ENCODE peak calls at places on chromosomes 12 and 14, in seven cellular contexts. W is lower lobe of right lung; G is CD8-positive, alpha-beta memory T cell; E is AG09309; D is right atrium auricular region; N is neuronal stem cell; L is mucosa of descending colon. Y is an unnamed sample.

GRCh38 chr12:46531059-46531785 is 158.6 kb upstream of the SLC38A2 start:
- DNase-seq in D (no peak), W (no peak), N (no peak), L (no peak), E (no peak), G (no peak), Y (no peak)

GRCh38 chr12:4809013-4809448 is 88.8 kb downstream of the GALNT8 start:
- DNase-seq in L (no peak), W (no peak), E (no peak), G (peak; percentile 15), D (no peak), N (peak; percentile 49), Y (no peak)

GRCh38 chr12:45200497-45201043 is 15.3 kb upstream of the ANO6 start:
- DNase-seq in L (no peak), E (no peak), D (no peak), N (no peak), G (no peak), W (peak; percentile 47), Y (peak; percentile 81)

GRCh38 chr14:91317381-91318313 is 73.1 kb upstream of the GPR68 start:
- DNase-seq in N (no peak), D (peak; percentile 69), L (peak; percentile 94), W (peak; percentile 91), E (no peak), G (peak; percentile 71), Y (peak; percentile 88)

GRCh38 chr14:51328089-51328941 is 88.3 kb downstream of the TMX1 start:
- DNase-seq in W (no peak), N (no peak), L (no peak), G (no peak), D (no peak), E (no peak), Y (peak; percentile 70)

GRCh38 chr14:103969961-103970360 is 27.6 kb upstream of the RD3L start:
- DNase-seq in W (no peak), E (no peak), D (no peak), N (no peak), G (no peak), L (no peak), Y (no peak)

GRCh38 chr12:50739611-50740010 is 24.3 kb upstream of the ATF1 start:
- DNase-seq in D (no peak), G (no peak), E (no peak), L (no peak), W (no peak), N (no peak), Y (no peak)

GRCh38 chr14:105328678-105329390 is 14.3 kb downstream of the PACS2 start:
- DNase-seq in G (no peak), W (no peak), D (no peak), N (no peak), L (no peak), E (no peak), Y (no peak)

GRCh38 chr12:65895031-65895430 is 70.7 kb downstream of the HMGA2 start:
- DNase-seq in N (no peak), W (no peak), G (no peak), E (no peak), D (no peak), L (no peak), Y (no peak)

GRCh38 chr12:18139989-18140596 is 50.1 kb upstream of the RERGL start:
- DNase-seq in D (no peak), E (no peak), W (no peak), G (no peak), L (no peak), N (peak; percentile 15), Y (peak; percentile 14)

GRCh38 chr14:96089401-96089800 is 50.2 kb downstream of the C14orf132 start:
- DNase-seq in E (no peak), N (no peak), D (no peak), L (no peak), G (no peak), W (no peak), Y (no peak)

DNA sequence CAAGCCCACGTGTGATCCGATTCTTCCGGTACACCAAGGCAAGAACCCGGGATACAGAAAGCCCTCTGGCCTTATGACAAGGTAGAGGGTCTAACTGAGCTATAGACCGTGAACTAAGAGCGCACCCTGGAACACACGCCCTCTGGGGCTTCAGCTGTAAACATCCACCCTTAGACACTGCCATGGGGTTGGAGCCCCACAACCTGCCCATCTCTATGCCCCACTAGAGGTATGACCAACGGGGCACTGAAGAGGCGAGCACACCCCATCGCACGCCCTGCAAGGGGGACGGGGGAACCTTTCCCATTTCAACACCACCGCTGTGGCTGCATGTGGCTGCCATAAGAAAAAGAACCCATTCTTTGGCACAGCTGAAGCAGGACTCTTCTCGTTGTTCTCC is 1206.0 kb upstream of the TMEM132C start:
- DNase-seq in D (no peak), N (no peak), L (no peak), E (no peak), W (no peak), G (no peak), Y (no peak)
- H3K4me3 ChIP-seq in D (no peak overlapping the region), N (no peak overlapping the region), L (no peak overlapping the region), E (no peak overlapping the region), W (no peak overlapping the region), G (no peak overlapping the region), Y (no peak overlapping the region)

GRCh38 chr14:101225729-101226152 is 322.2 kb upstream of the RTL1 start:
- DNase-seq in D (peak; percentile 43), N (no peak), E (no peak), W (no peak), G (no peak), L (no peak), Y (no peak)
- H3K4me3 ChIP-seq in D (no peak overlapping the region), N (no peak overlapping the region), E (no peak overlapping the region), W (no peak overlapping the region), G (no peak overlapping the region), L (no peak overlapping the region), Y (no peak overlapping the region)

GRCh38 chr14:27315477-27315876 is 717.6 kb upstream of the NOVA1 start:
- DNase-seq in D (no peak), E (no peak), G (no peak), L (no peak), N (no peak), W (no peak), Y (no peak)

GRCh38 chr14:27315947-27316346 is 718.1 kb upstream of the NOVA1 start:
- DNase-seq in W (no peak), L (no peak), N (no peak), G (no peak), E (no peak), D (no peak), Y (no peak)

DNA sequence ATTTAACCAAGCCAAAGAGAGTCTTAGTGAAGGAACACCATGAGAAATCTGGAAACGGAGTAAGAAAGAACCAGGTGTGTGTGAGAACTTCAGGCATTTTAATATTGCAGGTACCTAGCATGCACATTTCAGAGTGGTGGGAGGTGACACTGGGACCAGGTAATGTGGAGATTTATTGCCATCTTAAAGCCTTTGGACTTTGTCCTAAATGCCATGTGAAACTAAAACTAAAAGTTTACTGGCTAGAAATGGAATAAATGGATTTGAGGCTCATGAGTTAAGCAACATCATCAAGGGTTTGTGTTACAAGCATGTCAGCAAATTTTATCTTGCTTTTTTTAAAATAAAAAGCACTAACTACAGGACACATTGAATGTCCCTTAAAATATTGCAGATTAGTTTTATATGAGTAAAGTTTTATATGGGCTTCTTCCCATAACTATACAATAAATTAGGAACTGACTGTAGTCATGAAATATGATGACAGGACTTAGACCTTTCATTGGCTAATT is 721.0 kb upstream of the NOVA1 start:
- DNase-seq in D (no peak), N (no peak), G (no peak), L (no peak), E (no peak), W (no peak), Y (no peak)
- H3K4me3 ChIP-seq in D (no peak overlapping the region), N (no peak overlapping the region), G (no peak overlapping the region), L (no peak overlapping the region), E (no peak overlapping the region), W (no peak overlapping the region), Y (no peak overlapping the region)

DNA sequence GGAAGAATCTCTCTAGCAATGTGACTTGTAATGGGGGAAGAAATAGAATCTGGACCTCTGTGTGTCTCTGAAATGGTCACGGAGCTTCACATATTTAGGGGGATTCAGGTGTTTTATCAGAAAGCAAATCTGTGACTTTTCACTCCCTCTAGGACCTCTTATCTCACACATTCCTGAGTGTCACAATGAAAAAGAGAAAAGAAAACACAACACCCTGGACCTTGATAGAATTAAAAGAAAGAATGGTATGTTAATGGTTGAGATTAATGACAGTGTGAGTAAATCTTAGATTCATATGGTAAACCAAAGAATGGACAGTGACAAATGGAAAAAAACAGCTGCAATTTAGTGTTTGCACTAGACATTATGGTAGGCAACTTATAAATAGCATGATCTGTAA is 68.5 kb downstream of the PKP2 start:
- DNase-seq in G (no peak), L (no peak), N (no peak), W (no peak), D (no peak), E (no peak), Y (no peak)
- H3K4me3 ChIP-seq in G (no peak overlapping the region), L (no peak overlapping the region), N (no peak overlapping the region), W (no peak overlapping the region), D (no peak overlapping the region), E (no peak overlapping the region), Y (no peak overlapping the region)